ENCODE peak calls at places on chromosomes 3 and 15, in four cellular contexts. I is body of pancreas, G is psoas muscle, X is tibial nerve. A is an unnamed sample. For H3K4me1, the result is how much of the 10 kb centered on the place peaks cover.

GRCh38 chr3:120393252-120393651 is 44.1 kb upstream of the LRRC58 start:
- DNase-seq in I (no peak), G (no peak), X (no peak), A (no peak)

GRCh38 chr3:189787622-189788021 is 156.4 kb downstream of the TP63 start:
- DNase-seq in I (no peak), G (no peak), X (no peak), A (no peak)

GRCh38 chr3:112634786-112635541 is 6.0 kb downstream of the CCDC80 start:
- DNase-seq in I (no peak), G (no peak), X (no peak), A (no peak)

GRCh38 chr3:129645291-129645690 is 38.8 kb upstream of the PLXND1 start:
- DNase-seq in I (no peak), G (no peak), X (no peak), A (no peak)

GRCh38 chr3:126915015-126915414 is 67.9 kb upstream of the PLXNA1 start:
- DNase-seq in I (no peak), G (no peak), X (no peak), A (no peak)

GRCh38 chr15:58175955-58176354 is 37.8 kb downstream of the AQP9 start:
- DNase-seq in I (no peak), G (no peak), X (no peak), A (no peak)

GRCh38 chr3:172138031-172138538 is 98.7 kb downstream of the FNDC3B start:
- DNase-seq in I (no peak), G (no peak), X (no peak), A (no peak)

GRCh38 chr15:23628612-23629233 is 18.9 kb downstream of the MAGEL2 start:
- DNase-seq in I (no peak), G (no peak), X (no peak), A (no peak)

GRCh38 chr15:56913670-56914069 is 4.8 kb upstream of the TCF12 start:
- DNase-seq in I (no peak), G (no peak), X (no peak), A (no peak)

GRCh38 chr3:33075996-33076395 is 20.9 kb downstream of the GLB1 start:
- DNase-seq in I (no peak), G (no peak), X (no peak), A (no peak)

GRCh38 chr3:82814660-82815059 is 1053.2 kb upstream of the GBE1 start:
- DNase-seq in I (no peak), G (no peak), X (no peak), A (no peak)

GRCh38 chr3:194879991-194880939 is 194.6 kb downstream of the FAM43A start:
- DNase-seq in I (no peak), G (no peak), X (peak), A (peak)

GRCh38 chr3:41405466-41405865 is 206.2 kb downstream of the CTNNB1 start:
- DNase-seq in I (no peak), G (no peak), X (no peak), A (no peak)

GRCh38 chr15:66679657-66680108 is 22.4 kb upstream of the SMAD6 start:
- DNase-seq in I (no peak), G (no peak), X (no peak), A (no peak)

GRCh38 chr15:85831415-85832113 is 36.8 kb upstream of the KLHL25 start:
- DNase-seq in I (peak), G (peak), X (peak), A (peak)

GRCh38 chr3:177602601-177603136 is 405.4 kb upstream of the TBL1XR1 start:
- DNase-seq in I (peak), G (no peak), X (no peak), A (no peak)

GRCh38 chr3:126654571-126655393 is at the start of gene TXNRD3:
- DNase-seq in I (peak), G (peak), X (peak), A (peak)

GRCh38 chr3:10292505-10293419 is at the start of gene GHRL:
- DNase-seq in I (no peak), G (no peak), X (no peak), A (no peak)

GRCh38 chr3:141262306-141262705 is 30.7 kb downstream of the PXYLP1 start:
- DNase-seq in I (no peak), G (no peak), X (no peak), A (no peak)

GRCh38 chr15:56794150-56794922 is 61.0 kb upstream of the ZNF280D start:
- DNase-seq in I (no peak), G (no peak), X (no peak), A (no peak)

GRCh38 chr3:9222049-9222448 is 27.4 kb downstream of the SRGAP3 start:
- DNase-seq in I (no peak), G (no peak), X (no peak), A (no peak)

GRCh38 chr3:184685055-184685454 is 26.8 kb downstream of the MAGEF1 start:
- DNase-seq in I (no peak), G (no peak), X (no peak), A (no peak)

GRCh38 chr3:144763878-144764454 is 792.3 kb downstream of the DIPK2A start:
- DNase-seq in I (no peak), G (no peak), X (no peak), A (no peak)

GRCh38 chr3:30577788-30578187 is 28.6 kb upstream of the TGFBR2 start:
- DNase-seq in I (no peak), G (no peak), X (no peak), A (no peak)

GRCh38 chr3:115186351-115187148 is 39.5 kb upstream of the ZBTB20 start:
- DNase-seq in I (no peak), G (no peak), X (no peak), A (no peak)

DNA sequence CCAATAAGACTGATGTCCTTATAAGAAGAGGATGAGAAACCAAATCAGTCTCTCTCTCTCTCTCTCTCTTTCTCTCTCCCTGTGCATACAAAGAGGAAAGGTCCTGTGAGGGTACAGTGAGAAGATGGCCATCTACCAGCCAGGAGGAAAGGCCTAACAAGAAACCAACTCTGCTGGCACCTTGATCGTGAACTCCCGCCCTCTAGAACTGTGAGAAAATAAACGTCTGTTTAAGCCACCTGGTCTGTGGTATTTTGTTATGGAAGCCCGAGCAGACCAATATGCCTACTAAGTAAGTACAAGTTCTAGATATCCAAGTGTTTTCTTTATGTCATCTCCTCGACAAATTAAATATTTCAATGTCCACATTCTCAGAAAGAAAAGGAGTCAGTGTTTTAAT is 44.9 kb upstream of the TMC3 start:
- DNase-seq in I (peak), G (no peak), X (no peak), A (no peak)
- TF ChIP-seq CTCF in I (no peak), G (no peak), X (no peak), A (no peak)

GRCh38 chr3:47000198-47000815 is 20.8 kb downstream of the NBEAL2 start:
- DNase-seq in I (no peak), G (peak), X (no peak), A (peak)

GRCh38 chr3:46999516-47000197 is 20.2 kb downstream of the NBEAL2 start:
- DNase-seq in I (no peak), G (no peak), X (no peak), A (no peak)

GRCh38 chr3:47001731-47002489 is 22.4 kb downstream of the NBEAL2 start:
- DNase-seq in I (no peak), G (peak), X (no peak), A (no peak)

GRCh38 chr3:47002490-47003410 is 23.3 kb downstream of the NBEAL2 start:
- DNase-seq in I (peak), G (peak), X (no peak), A (no peak)

GRCh38 chr3:47000922-47001730 is 21.7 kb downstream of the NBEAL2 start:
- DNase-seq in I (no peak), G (peak), X (no peak), A (peak)
- H3K4me1 ChIP-seq in I (under half), G (under half), X (under half), A (under half)

GRCh38 chr3:66473181-66473580 is 27.6 kb downstream of the LRIG1 start:
- DNase-seq in I (no peak), G (no peak), X (no peak), A (peak)
- TF ChIP-seq CTCF in I (no peak), G (no peak), X (no peak), A (no peak)

DNA sequence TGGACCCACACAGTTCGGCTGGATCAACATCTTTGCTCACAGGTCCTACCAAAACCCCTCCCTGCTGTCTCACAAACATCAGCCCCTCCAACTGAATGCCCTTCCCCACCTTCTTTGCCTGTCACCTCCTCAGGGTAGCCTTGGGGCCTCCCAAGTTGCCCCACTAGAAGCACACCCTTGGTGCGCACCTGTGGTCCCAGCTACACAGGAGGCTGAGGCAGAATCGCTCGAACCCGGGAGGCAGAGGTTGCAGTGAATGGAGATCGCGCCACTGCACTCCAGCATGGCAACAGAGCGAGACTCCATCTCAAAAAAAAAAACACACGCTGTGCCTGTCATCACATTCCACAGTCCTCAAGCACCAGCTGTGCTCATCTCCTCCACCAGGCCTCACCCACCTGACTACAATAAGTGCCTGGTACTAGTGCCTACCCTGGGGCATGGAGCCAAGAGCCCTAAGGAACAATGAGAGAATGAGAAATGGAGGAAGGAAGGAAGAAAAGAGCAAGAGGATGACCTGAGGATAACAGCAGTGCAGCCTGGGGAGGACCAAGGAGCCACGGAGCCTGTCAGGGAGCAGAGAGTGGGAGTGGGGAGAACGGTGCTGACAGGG is 26.0 kb downstream of the RPN1 start:
- DNase-seq in I (no peak), G (no peak), X (no peak), A (no peak)
- H3K4me1 ChIP-seq in I (under half), G (under half), X (under half), A (under half)

DNA sequence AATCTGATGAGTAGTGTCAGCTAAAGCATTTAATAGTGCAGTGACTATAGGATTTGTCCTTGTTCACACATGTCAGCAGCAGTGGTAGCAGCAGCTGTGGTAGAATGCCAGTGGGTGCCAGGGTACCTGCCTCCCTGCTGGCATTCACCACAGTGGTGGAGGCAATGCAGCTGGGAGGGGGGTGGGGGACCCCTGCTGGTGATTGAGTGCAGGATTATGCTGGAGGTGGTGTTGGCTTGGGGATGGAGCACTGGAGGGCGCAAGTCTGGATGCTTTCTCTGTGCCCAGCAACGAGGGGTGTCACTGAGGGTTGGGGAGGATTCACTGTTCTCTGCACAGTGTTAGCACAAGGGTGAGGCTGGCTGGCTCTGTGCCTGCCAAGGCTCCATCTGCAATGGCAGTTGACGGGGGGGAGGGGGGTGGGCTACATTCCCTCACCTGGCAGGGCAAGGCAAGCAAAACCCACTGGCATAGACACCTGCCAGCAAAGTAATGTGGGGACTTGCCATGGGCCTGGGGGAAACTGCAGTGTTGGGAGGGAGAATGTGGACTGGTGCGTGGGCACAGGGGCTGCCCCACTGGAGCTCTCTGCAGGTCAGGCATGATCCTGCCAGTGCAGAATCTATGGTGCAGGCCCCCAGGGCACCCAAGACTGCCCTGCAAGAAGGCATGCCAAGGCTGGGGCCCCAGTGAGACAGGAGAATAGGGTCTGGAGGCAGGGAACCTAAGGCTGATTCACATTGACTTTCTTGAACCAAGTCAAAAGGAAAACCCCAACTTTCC is 64.3 kb downstream of the MINDY4B start:
- DNase-seq in I (no peak), G (no peak), X (no peak), A (no peak)
- TF ChIP-seq CTCF in I (no peak), G (no peak), X (no peak), A (no peak)

DNA sequence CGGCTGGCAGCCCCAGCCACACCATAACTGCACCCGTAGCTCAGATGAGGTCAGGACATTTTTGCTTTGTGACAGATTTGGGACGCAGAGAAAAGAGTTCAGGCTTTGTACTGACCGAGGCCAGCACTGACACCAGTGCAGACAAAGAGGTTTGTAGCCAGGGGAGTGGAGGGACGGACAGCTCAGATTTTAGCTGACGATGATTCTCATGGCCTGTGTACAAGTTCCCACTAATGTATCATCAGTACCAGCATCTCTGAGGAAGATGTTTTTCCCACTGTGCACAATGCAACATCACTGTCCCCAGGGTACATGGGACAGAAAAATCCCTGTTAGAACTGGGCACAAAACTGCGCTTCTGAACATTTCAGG is 112.7 kb downstream of the SLCO3A1 start:
- DNase-seq in I (no peak), G (no peak), X (no peak), A (no peak)
- H3K4me1 ChIP-seq in I (under half), G (under half), X (under half), A (half or more)

GRCh38 chr15:70181626-70182255 is 84.0 kb upstream of the TLE3 start:
- DNase-seq in I (no peak), G (no peak), X (no peak), A (no peak)
- TF ChIP-seq CTCF in I (no peak), G (no peak), X (no peak), A (no peak)